ENCODE peak calls at places on chromosomes 5 and 9, in five cellular contexts. C is transverse colon, O is tibial nerve, D is psoas muscle, H is adrenal gland. Y is an unnamed sample.

GRCh38 chr9:127662617-127663016 is 44.2 kb upstream of the CFAP157 start:
- DNase-seq in O (no peak), H (no peak), D (no peak), C (no peak), Y (no peak)

GRCh38 chr5:73412597-73412988 is 36.0 kb downstream of the FOXD1 start:
- DNase-seq in C (no peak), H (no peak), D (no peak), O (no peak), Y (peak; percentile 63)

GRCh38 chr9:18504707-18505106 is 30.8 kb downstream of the ADAMTSL1 start:
- DNase-seq in H (no peak), C (no peak), D (no peak), O (no peak), Y (no peak)

GRCh38 chr9:130556396-130557076 is 22.8 kb upstream of the FUBP3 start:
- DNase-seq in O (no peak), C (no peak), D (no peak), H (no peak), Y (no peak)

GRCh38 chr9:80147866-80148265 is 576.1 kb downstream of the TLE4 start:
- DNase-seq in H (no peak), D (no peak), C (no peak), O (no peak), Y (no peak)

GRCh38 chr5:140246378-140247122 is 56.4 kb downstream of the PFDN1 start:
- DNase-seq in O (no peak), D (peak; percentile 52), H (peak; percentile 84), C (no peak), Y (no peak)

GRCh38 chr5:115456056-115456455 is 88.5 kb downstream of the FEM1C start:
- DNase-seq in D (no peak), H (no peak), C (no peak), O (no peak), Y (no peak)

GRCh38 chr9:14908221-14909206 is 1.7 kb downstream of the FREM1 start:
- DNase-seq in H (no peak), D (no peak), C (no peak), O (no peak), Y (no peak)

GRCh38 chr5:14665110-14665822 is 748 bp downstream of the OTULIN start:
- DNase-seq in H (no peak), D (no peak), C (peak; percentile 65), O (no peak), Y (no peak)

GRCh38 chr9:83538172-83538889 is at the start of gene FRMD3:
- DNase-seq in D (peak; percentile 78), C (peak; percentile 75), H (peak; percentile 91), O (peak; percentile 41), Y (no peak)

GRCh38 chr9:126397056-126397455 is 70.4 kb downstream of the MVB12B start:
- DNase-seq in C (peak; percentile 66), O (no peak), H (no peak), D (no peak), Y (no peak)

GRCh38 chr9:107784235-107784958 is 294.8 kb upstream of the KLF4 start:
- DNase-seq in H (peak; percentile 88), D (peak; percentile 45), O (no peak), C (no peak), Y (no peak)

GRCh38 chr5:126335871-126336270 is 87.3 kb upstream of the GRAMD2B start:
- DNase-seq in D (no peak), H (no peak), C (no peak), O (no peak), Y (no peak)

GRCh38 chr9:16871358-16872151 is 1.1 kb upstream of the BNC2 start:
- DNase-seq in H (peak; percentile 45), D (peak; percentile 63), C (peak; percentile 44), O (peak; percentile 38), Y (peak; percentile 17)

GRCh38 chr5:54387659-54388232 is 67.8 kb upstream of the HSPB3 start:
- DNase-seq in O (no peak), D (no peak), H (no peak), C (no peak), Y (no peak)

GRCh38 chr5:135488727-135489465 is 36.7 kb upstream of the TIFAB start:
- DNase-seq in H (peak; percentile 36), O (no peak), C (no peak), D (no peak), Y (no peak)

GRCh38 chr5:135491552-135492318 is 39.6 kb upstream of the TIFAB start:
- DNase-seq in C (no peak), D (no peak), O (no peak), H (no peak), Y (peak; percentile 78)

GRCh38 chr5:135491038-135491551 is 38.9 kb upstream of the TIFAB start:
- DNase-seq in H (no peak), O (no peak), D (no peak), C (no peak), Y (no peak)

GRCh38 chr5:135489466-135490244 is 37.5 kb upstream of the TIFAB start:
- DNase-seq in C (no peak), H (no peak), O (no peak), D (no peak), Y (no peak)

DNA sequence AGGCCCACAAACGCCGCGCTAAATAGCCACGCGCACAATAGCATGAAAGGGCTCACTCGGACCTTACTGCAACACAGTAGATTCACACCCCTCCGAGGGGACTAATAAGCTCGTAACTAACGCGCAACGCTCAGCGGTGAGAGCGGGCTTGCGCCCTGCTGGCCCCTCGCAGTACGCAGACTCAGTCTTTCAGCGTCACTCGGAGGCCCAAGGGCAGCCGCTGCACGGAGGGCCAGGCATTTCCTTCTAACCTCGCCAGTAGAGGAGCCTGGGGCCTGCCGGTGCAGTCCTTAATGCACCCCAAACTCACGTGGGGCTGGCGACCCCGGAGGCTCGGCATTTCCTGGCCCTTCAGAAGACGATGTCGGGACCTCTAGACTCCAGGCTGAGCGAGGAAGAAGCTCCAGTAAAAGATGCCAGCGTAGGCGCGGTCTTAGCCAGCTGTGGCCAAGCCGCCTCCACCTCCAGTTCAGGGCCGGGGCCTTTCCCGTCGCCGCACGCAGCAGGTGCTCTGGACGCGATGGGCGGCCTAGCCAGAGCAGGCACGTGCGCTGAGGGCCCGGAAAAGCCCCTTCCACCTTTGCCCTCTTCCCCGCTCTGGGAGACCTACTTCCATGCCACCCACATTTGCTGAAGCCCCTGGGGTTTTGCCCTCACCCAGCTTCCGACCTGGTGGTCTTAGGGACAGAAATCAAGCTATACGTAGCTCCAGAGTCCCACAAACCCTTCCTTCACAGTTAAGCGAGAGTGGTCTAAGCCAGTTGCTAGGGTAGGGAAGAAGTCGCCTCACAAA is 38.3 kb upstream of the TIFAB start:
- DNase-seq in D (no peak), O (no peak), H (no peak), C (no peak), Y (no peak)
- H3K4me3 ChIP-seq in D (peak overlapping the region; percentile 54), O (peak overlapping the region; percentile 52), H (no peak overlapping the region), C (no peak overlapping the region), Y (no peak overlapping the region)

GRCh38 chr5:45189481-45189880 is 380.7 kb downstream of the MRPS30 start:
- DNase-seq in D (no peak), O (no peak), C (no peak), H (no peak), Y (no peak)

DNA sequence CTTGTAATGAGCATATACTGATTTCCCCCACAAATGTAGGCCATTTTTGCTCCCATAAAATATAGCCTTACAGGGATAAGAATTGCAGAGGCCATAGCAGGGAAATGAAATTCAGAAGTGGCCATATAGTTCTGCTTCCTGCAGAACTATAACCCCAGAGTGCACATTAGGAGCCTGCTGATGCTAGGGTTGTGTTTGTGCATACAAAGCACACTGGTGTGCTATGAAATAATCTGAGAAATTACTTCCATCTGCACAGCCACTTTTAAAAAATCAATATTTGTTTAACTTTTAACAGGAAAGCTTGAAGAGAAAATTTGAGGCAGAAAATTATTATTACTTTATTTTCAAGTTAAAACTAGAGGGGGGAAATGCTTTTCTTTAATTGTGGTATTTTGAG is 380.3 kb downstream of the MRPS30 start:
- DNase-seq in H (no peak), C (no peak), D (no peak), O (no peak), Y (no peak)
- H3K27me3 ChIP-seq in H (no peaks in the 10 kb centered on the region), C (no peaks in the 10 kb centered on the region), D (no peaks in the 10 kb centered on the region), O (no peaks in the 10 kb centered on the region), Y (no peaks in the 10 kb centered on the region)

DNA sequence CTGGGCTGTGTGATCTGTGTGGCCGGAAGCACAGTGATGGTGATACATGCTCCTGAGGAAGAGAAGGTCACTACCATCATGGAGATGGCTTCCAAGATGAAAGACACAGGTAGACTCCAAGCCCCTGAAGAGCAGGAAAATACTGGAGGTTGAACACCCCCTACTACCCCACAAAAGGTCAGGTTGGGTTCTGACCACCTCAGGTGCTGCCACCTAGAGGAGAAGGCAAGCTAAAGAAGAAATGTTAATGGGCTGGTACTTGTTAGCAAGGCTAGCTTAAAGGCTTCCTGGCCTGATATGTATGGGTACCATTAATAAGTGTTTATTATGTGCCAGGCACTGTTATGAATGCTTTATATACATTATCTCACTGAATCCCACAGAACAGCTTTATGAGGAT is 11.7 kb downstream of the NIPAL4 start:
- DNase-seq in O (no peak), C (no peak), D (no peak), H (no peak), Y (no peak)
- TF ChIP-seq CTCF in O (peak; percentile 24), C (peak; percentile 49), D (peak; percentile 42), H (peak; percentile 43), Y (peak; percentile 74)

DNA sequence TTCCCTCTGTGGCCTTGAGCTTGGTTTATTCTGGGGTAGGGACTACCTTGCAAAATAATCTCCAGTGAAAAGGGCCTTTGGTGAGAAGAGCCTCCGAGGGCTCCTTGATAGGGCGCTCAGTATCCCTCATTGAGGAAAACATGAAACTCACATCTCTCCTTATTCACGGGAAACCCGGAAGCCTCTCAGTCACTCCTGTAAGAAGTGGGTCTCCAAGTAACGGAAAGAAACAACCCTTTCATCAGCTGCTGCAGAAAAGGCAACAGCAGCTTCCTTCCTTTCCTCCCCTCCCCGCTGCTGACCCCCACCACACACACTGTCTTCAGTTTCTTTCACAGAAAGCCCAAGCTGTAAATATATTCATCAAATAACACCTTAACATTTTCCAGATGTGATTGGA is 81.5 kb downstream of the C9orf152 start:
- DNase-seq in C (no peak), H (no peak), O (no peak), D (no peak), Y (no peak)
- H3K4me3 ChIP-seq in C (peak overlapping the region; percentile 9), H (peak overlapping the region; percentile 5), O (peak overlapping the region; percentile 42), D (peak overlapping the region; percentile 41), Y (no peak overlapping the region)

GRCh38 chr5:178995341-178995690 is 196 bp upstream of the GRM6 start:
- DNase-seq in O (no peak), C (no peak), H (no peak), D (no peak), Y (no peak)
- H3K27me3 ChIP-seq in O (peaks cover 25% of the 10 kb centered on the region), C (peaks cover 26% of the 10 kb centered on the region), H (peaks cover 10% of the 10 kb centered on the region), D (peaks cover 22% of the 10 kb centered on the region), Y (peaks cover 14% of the 10 kb centered on the region)

DNA sequence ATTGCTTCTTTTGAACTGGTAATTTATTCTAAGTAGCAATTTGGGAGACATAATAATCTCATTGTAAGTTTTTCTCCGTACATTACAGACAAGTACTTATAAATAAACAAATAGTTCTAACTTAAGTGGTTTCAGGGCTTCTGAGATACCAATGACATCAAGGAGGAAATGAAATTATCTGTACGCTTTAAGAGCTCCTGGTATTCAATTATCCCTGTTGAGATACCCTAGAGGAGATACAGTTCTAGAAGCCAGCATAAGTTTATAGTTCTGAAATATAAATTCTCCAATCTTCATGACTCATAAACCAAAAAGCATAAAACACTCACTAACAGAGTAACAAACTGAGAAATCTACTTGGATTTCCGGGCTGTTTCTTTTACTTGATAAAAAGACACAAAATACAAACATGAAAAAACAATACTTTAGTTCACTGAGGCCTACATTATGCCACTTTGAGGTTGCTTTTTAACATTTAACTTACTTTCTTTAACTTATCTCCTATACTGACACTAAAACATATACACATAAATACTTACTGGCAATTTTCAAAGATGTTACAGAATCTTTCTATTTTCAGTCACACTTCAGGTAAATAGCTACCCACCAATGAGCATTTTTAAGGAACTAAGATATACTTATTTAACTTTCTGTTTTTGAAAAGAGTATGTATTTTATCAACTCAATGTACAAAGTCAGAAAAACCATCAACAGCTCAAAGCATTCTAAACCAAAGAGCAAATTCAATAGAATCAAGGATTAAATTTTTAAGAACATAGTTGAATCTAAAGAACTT is 7.5 kb downstream of the DCTN4 start:
- DNase-seq in H (no peak), O (no peak), D (no peak), C (no peak), Y (no peak)
- TF ChIP-seq CTCF in H (no peak), O (no peak), D (no peak), C (no peak), Y (no peak)